ENCODE peak calls at places on chromosomes 11 and 22, in four cellular contexts. O is amniotic epithelial cell, U is NCI-H1105, E is ELR. Q is an unnamed sample.
A peak's percentile ranks its signal among the peaks of the same experiment; 100 is the strongest.

GRCh38 chr11:16587670-16588069 is 150.8 kb upstream of the C11orf58 start:
- DNase-seq in O (no peak), U (no peak), E (no peak), Q (no peak)

GRCh38 chr11:1139441-1140066 is 18.2 kb upstream of the MUC5AC start:
- DNase-seq in O (peak; percentile 79), U (no peak), E (peak; percentile 58), Q (peak; percentile 86)

GRCh38 chr22:49968313-49968830 is 7.8 kb downstream of the PIM3 start:
- DNase-seq in O (no peak), U (no peak), E (no peak), Q (no peak)

GRCh38 chr11:1131033-1131911 is 26.5 kb upstream of the MUC5AC start:
- DNase-seq in O (no peak), U (peak; percentile 64), E (no peak), Q (no peak)

GRCh38 chr11:43518407-43519165 is 159.9 kb downstream of the TTC17 start:
- DNase-seq in O (peak; percentile 39), U (no peak), E (peak; percentile 34), Q (no peak)

GRCh38 chr11:125423247-125423849 is 72.7 kb downstream of the FEZ1 start:
- DNase-seq in O (no peak), U (no peak), E (peak; percentile 17), Q (no peak)

GRCh38 chr11:31972623-31973022 is 118.3 kb upstream of the RCN1 start:
- DNase-seq in O (no peak), U (no peak), E (no peak), Q (no peak)

GRCh38 chr11:123055132-123055924 is 6.6 kb downstream of the HSPA8 start:
- DNase-seq in O (no peak), U (no peak), E (peak; percentile 37), Q (no peak)